ENCODE peak calls at places on chromosomes 11 and 22, in seven cellular contexts. O is anterior cingulate cortex; D is stimulated activated CD4-positive, alpha-beta T cell treated with anti-CD3 and anti-CD28 coated beads, Interleukin-2, amount 100 ng/mL, for 48 hours; N is cardiac fibroblast; B is NCI-H774; C is nucleus accumbens; J is germinal center. E is an unnamed sample.

GRCh38 chr11:133948711-133949110 is 8.1 kb downstream of the IGSF9B start:
- DNase-seq in B (no peak), D (no peak), N (no peak), J (no peak), C (no peak), O (no peak), E (no peak)

GRCh38 chr22:19876941-19877625 is 22.4 kb upstream of the GNB1L start:
- DNase-seq in B (no peak), J (no peak), D (no peak), C (no peak), N (no peak), O (no peak), E (no peak)

GRCh38 chr11:112128483-112129121 is 35.3 kb downstream of the IL18 start:
- DNase-seq in N (peak; percentile 55), J (no peak), C (peak; percentile 25), O (no peak), D (no peak), B (peak; percentile 12), E (peak; percentile 67)

GRCh38 chr11:73318501-73319011 is 10.5 kb downstream of the ARHGEF17 start:
- DNase-seq in N (peak; percentile 58), C (no peak), D (no peak), B (no peak), J (no peak), O (no peak), E (no peak)

GRCh38 chr11:66880484-66881211 is 23.8 kb downstream of the LRFN4 start:
- DNase-seq in C (peak; percentile 69), N (no peak), J (no peak), O (peak; percentile 50), B (peak; percentile 33), D (no peak), E (no peak)

GRCh38 chr22:20567371-20567847 is 60.0 kb downstream of the MED15 start:
- DNase-seq in O (no peak), J (no peak), N (peak; percentile 26), C (no peak), D (no peak), B (no peak), E (no peak)

GRCh38 chr11:67045314-67045713 is 11.3 kb upstream of the RHOD start:
- DNase-seq in N (peak; percentile 76), O (peak; percentile 62), B (no peak), C (peak; percentile 55), D (no peak), J (no peak), E (peak; percentile 79)

GRCh38 chr22:33757443-33758124 is 162.7 kb downstream of the LARGE1 start:
- DNase-seq in N (no peak), J (no peak), B (no peak), D (no peak), O (no peak), C (no peak), E (no peak)

GRCh38 chr22:28268176-28268575 is 349.1 kb upstream of the PITPNB start:
- DNase-seq in N (no peak), B (no peak), O (no peak), D (no peak), C (no peak), J (no peak), E (no peak)

GRCh38 chr11:130815921-130816320 is 100.4 kb downstream of the SNX19 start:
- DNase-seq in B (no peak), D (no peak), C (no peak), N (no peak), J (no peak), O (no peak), E (no peak)

GRCh38 chr11:88431675-88432341 is 94.3 kb upstream of the CTSC start:
- DNase-seq in J (no peak), O (no peak), C (no peak), N (no peak), B (peak; percentile 61), D (no peak), E (no peak)